ENCODE peak calls at places on chromosome 7, in ten cellular contexts. One of them, this sample, is unnamed.
A peak's percentile ranks its signal among the peaks of the same experiment; 100 is the strongest.

GRCh38 chr7:63046612-63047011 is 952.0 kb upstream of the ZNF722 start:
- DNase-seq in MM.1S: no peak
- DNase-seq in GM13977: no peak
- DNase-seq in amniotic epithelial cell: no peak
- DNase-seq in dermis blood vessel endothelial cell: no peak
- DNase-seq in AG04450: no peak
- DNase-seq in NCI-H2171 treated with DMSO at 0.1 percent for 48 hours: no peak
- DNase-seq in NCI-H1436: no peak
- DNase-seq in neural progenitor cell: no peak
- DNase-seq in natural killer cell treated with Interleukin-12 subunit alpha and Interleukin-12 subunit beta and Interleukin-15 and Interleukin-18, amount 100 ng/mL, for 72 hours: no peak
- DNase-seq in this sample: no peak

GRCh38 chr7:41679566-41679965 is 23.3 kb downstream of the INHBA start:
- DNase-seq in natural killer cell treated with Interleukin-12 subunit alpha and Interleukin-12 subunit beta and Interleukin-15 and Interleukin-18, amount 100 ng/mL, for 72 hours: no peak
- DNase-seq in NCI-H2171 treated with DMSO at 0.1 percent for 48 hours: no peak
- DNase-seq in amniotic epithelial cell: no peak
- DNase-seq in neural progenitor cell: no peak
- DNase-seq in MM.1S: no peak
- DNase-seq in NCI-H1436: no peak
- DNase-seq in dermis blood vessel endothelial cell: no peak
- DNase-seq in GM13977: no peak
- DNase-seq in AG04450: no peak
- DNase-seq in this sample: no peak

GRCh38 chr7:47465191-47465590 is 116.7 kb downstream of the TNS3 start:
- DNase-seq in natural killer cell treated with Interleukin-12 subunit alpha and Interleukin-12 subunit beta and Interleukin-15 and Interleukin-18, amount 100 ng/mL, for 72 hours: no peak
- DNase-seq in AG04450: no peak
- DNase-seq in neural progenitor cell: no peak
- DNase-seq in NCI-H2171 treated with DMSO at 0.1 percent for 48 hours: no peak
- DNase-seq in NCI-H1436: no peak
- DNase-seq in amniotic epithelial cell: peak; percentile 67
- DNase-seq in GM13977: no peak
- DNase-seq in dermis blood vessel endothelial cell: no peak
- DNase-seq in MM.1S: no peak
- DNase-seq in this sample: no peak

GRCh38 chr7:70017371-70017770 is 419.1 kb downstream of the AUTS2 start:
- DNase-seq in MM.1S: no peak
- DNase-seq in natural killer cell treated with Interleukin-12 subunit alpha and Interleukin-12 subunit beta and Interleukin-15 and Interleukin-18, amount 100 ng/mL, for 72 hours: no peak
- DNase-seq in NCI-H2171 treated with DMSO at 0.1 percent for 48 hours: no peak
- DNase-seq in amniotic epithelial cell: no peak
- DNase-seq in neural progenitor cell: no peak
- DNase-seq in dermis blood vessel endothelial cell: no peak
- DNase-seq in AG04450: no peak
- DNase-seq in NCI-H1436: no peak
- DNase-seq in GM13977: no peak
- DNase-seq in this sample: no peak

GRCh38 chr7:922334-923107 is 32.0 kb downstream of the ADAP1 start:
- DNase-seq in MM.1S: no peak
- DNase-seq in natural killer cell treated with Interleukin-12 subunit alpha and Interleukin-12 subunit beta and Interleukin-15 and Interleukin-18, amount 100 ng/mL, for 72 hours: peak; percentile 92
- DNase-seq in NCI-H2171 treated with DMSO at 0.1 percent for 48 hours: no peak
- DNase-seq in neural progenitor cell: no peak
- DNase-seq in amniotic epithelial cell: no peak
- DNase-seq in dermis blood vessel endothelial cell: no peak
- DNase-seq in NCI-H1436: no peak
- DNase-seq in AG04450: no peak
- DNase-seq in GM13977: no peak
- DNase-seq in this sample: no peak

GRCh38 chr7:150356265-150356897 is 12.2 kb upstream of the REPIN1 start:
- DNase-seq in dermis blood vessel endothelial cell: peak; percentile 72
- DNase-seq in NCI-H2171 treated with DMSO at 0.1 percent for 48 hours: peak; percentile 39
- DNase-seq in NCI-H1436: peak; percentile 3
- DNase-seq in GM13977: peak; percentile 60
- DNase-seq in MM.1S: peak; percentile 69
- DNase-seq in natural killer cell treated with Interleukin-12 subunit alpha and Interleukin-12 subunit beta and Interleukin-15 and Interleukin-18, amount 100 ng/mL, for 72 hours: peak; percentile 74
- DNase-seq in AG04450: no peak
- DNase-seq in neural progenitor cell: peak; percentile 62
- DNase-seq in amniotic epithelial cell: peak; percentile 44
- DNase-seq in this sample: no peak

GRCh38 chr7:108046952-108047506 is 44.1 kb upstream of the LAMB1 start:
- DNase-seq in GM13977: no peak
- DNase-seq in dermis blood vessel endothelial cell: no peak
- DNase-seq in neural progenitor cell: no peak
- DNase-seq in NCI-H2171 treated with DMSO at 0.1 percent for 48 hours: peak; percentile 19
- DNase-seq in NCI-H1436: no peak
- DNase-seq in natural killer cell treated with Interleukin-12 subunit alpha and Interleukin-12 subunit beta and Interleukin-15 and Interleukin-18, amount 100 ng/mL, for 72 hours: no peak
- DNase-seq in AG04450: no peak
- DNase-seq in MM.1S: no peak
- DNase-seq in amniotic epithelial cell: no peak
- DNase-seq in this sample: no peak

GRCh38 chr7:37376386-37376785 is 72.3 kb downstream of the ELMO1 start:
- DNase-seq in dermis blood vessel endothelial cell: no peak
- DNase-seq in natural killer cell treated with Interleukin-12 subunit alpha and Interleukin-12 subunit beta and Interleukin-15 and Interleukin-18, amount 100 ng/mL, for 72 hours: no peak
- DNase-seq in NCI-H2171 treated with DMSO at 0.1 percent for 48 hours: no peak
- DNase-seq in NCI-H1436: no peak
- DNase-seq in amniotic epithelial cell: no peak
- DNase-seq in neural progenitor cell: no peak
- DNase-seq in MM.1S: no peak
- DNase-seq in GM13977: no peak
- DNase-seq in AG04450: no peak
- DNase-seq in this sample: no peak

GRCh38 chr7:132609906-132610520 is 33.7 kb upstream of the PLXNA4 start:
- DNase-seq in NCI-H2171 treated with DMSO at 0.1 percent for 48 hours: peak; percentile 89
- DNase-seq in neural progenitor cell: no peak
- DNase-seq in amniotic epithelial cell: no peak
- DNase-seq in NCI-H1436: no peak
- DNase-seq in MM.1S: no peak
- DNase-seq in natural killer cell treated with Interleukin-12 subunit alpha and Interleukin-12 subunit beta and Interleukin-15 and Interleukin-18, amount 100 ng/mL, for 72 hours: no peak
- DNase-seq in AG04450: no peak
- DNase-seq in dermis blood vessel endothelial cell: no peak
- DNase-seq in GM13977: no peak
- DNase-seq in this sample: no peak

GRCh38 chr7:83820641-83821040 is 171.7 kb upstream of the SEMA3E start:
- DNase-seq in GM13977: no peak
- DNase-seq in AG04450: no peak
- DNase-seq in amniotic epithelial cell: no peak
- DNase-seq in MM.1S: no peak
- DNase-seq in natural killer cell treated with Interleukin-12 subunit alpha and Interleukin-12 subunit beta and Interleukin-15 and Interleukin-18, amount 100 ng/mL, for 72 hours: no peak
- DNase-seq in NCI-H2171 treated with DMSO at 0.1 percent for 48 hours: no peak
- DNase-seq in NCI-H1436: no peak
- DNase-seq in dermis blood vessel endothelial cell: no peak
- DNase-seq in neural progenitor cell: no peak
- DNase-seq in this sample: no peak

GRCh38 chr7:293681-294439 is 3.9 kb downstream of the FOXL3 start:
- DNase-seq in AG04450: no peak
- DNase-seq in natural killer cell treated with Interleukin-12 subunit alpha and Interleukin-12 subunit beta and Interleukin-15 and Interleukin-18, amount 100 ng/mL, for 72 hours: no peak
- DNase-seq in amniotic epithelial cell: no peak
- DNase-seq in NCI-H2171 treated with DMSO at 0.1 percent for 48 hours: no peak
- DNase-seq in MM.1S: no peak
- DNase-seq in dermis blood vessel endothelial cell: no peak
- DNase-seq in NCI-H1436: no peak
- DNase-seq in neural progenitor cell: no peak
- DNase-seq in GM13977: no peak
- DNase-seq in this sample: no peak

GRCh38 chr7:18399624-18400235 is 95.8 kb upstream of the HDAC9 start:
- DNase-seq in NCI-H1436: no peak
- DNase-seq in natural killer cell treated with Interleukin-12 subunit alpha and Interleukin-12 subunit beta and Interleukin-15 and Interleukin-18, amount 100 ng/mL, for 72 hours: no peak
- DNase-seq in dermis blood vessel endothelial cell: no peak
- DNase-seq in neural progenitor cell: peak; percentile 11
- DNase-seq in NCI-H2171 treated with DMSO at 0.1 percent for 48 hours: no peak
- DNase-seq in AG04450: no peak
- DNase-seq in MM.1S: no peak
- DNase-seq in GM13977: no peak
- DNase-seq in amniotic epithelial cell: no peak
- DNase-seq in this sample: no peak

GRCh38 chr7:24812313-24812945 is 55.2 kb upstream of the GSDME start:
- DNase-seq in NCI-H2171 treated with DMSO at 0.1 percent for 48 hours: peak; percentile 50
- DNase-seq in natural killer cell treated with Interleukin-12 subunit alpha and Interleukin-12 subunit beta and Interleukin-15 and Interleukin-18, amount 100 ng/mL, for 72 hours: peak; percentile 75
- DNase-seq in AG04450: no peak
- DNase-seq in NCI-H1436: peak; percentile 10
- DNase-seq in dermis blood vessel endothelial cell: peak; percentile 74
- DNase-seq in amniotic epithelial cell: peak; percentile 27
- DNase-seq in MM.1S: peak; percentile 51
- DNase-seq in GM13977: peak; percentile 43
- DNase-seq in neural progenitor cell: peak; percentile 69
- DNase-seq in this sample: no peak

GRCh38 chr7:141891338-141891737 is 24.9 kb upstream of the OR9A4 start:
- DNase-seq in natural killer cell treated with Interleukin-12 subunit alpha and Interleukin-12 subunit beta and Interleukin-15 and Interleukin-18, amount 100 ng/mL, for 72 hours: no peak
- DNase-seq in amniotic epithelial cell: no peak
- DNase-seq in MM.1S: no peak
- DNase-seq in NCI-H1436: no peak
- DNase-seq in GM13977: no peak
- DNase-seq in AG04450: no peak
- DNase-seq in NCI-H2171 treated with DMSO at 0.1 percent for 48 hours: no peak
- DNase-seq in neural progenitor cell: no peak
- DNase-seq in dermis blood vessel endothelial cell: no peak
- DNase-seq in this sample: no peak

GRCh38 chr7:51949726-51950644 is 633.4 kb upstream of the COBL start:
- DNase-seq in amniotic epithelial cell: no peak
- DNase-seq in MM.1S: no peak
- DNase-seq in neural progenitor cell: peak; percentile 85
- DNase-seq in natural killer cell treated with Interleukin-12 subunit alpha and Interleukin-12 subunit beta and Interleukin-15 and Interleukin-18, amount 100 ng/mL, for 72 hours: no peak
- DNase-seq in GM13977: no peak
- DNase-seq in NCI-H1436: no peak
- DNase-seq in NCI-H2171 treated with DMSO at 0.1 percent for 48 hours: no peak
- DNase-seq in dermis blood vessel endothelial cell: no peak
- DNase-seq in AG04450: no peak
- DNase-seq in this sample: no peak

GRCh38 chr7:43647772-43648643 is 65.1 kb downstream of the STK17A start:
- DNase-seq in MM.1S: peak; percentile 9
- DNase-seq in natural killer cell treated with Interleukin-12 subunit alpha and Interleukin-12 subunit beta and Interleukin-15 and Interleukin-18, amount 100 ng/mL, for 72 hours: peak; percentile 74
- DNase-seq in NCI-H2171 treated with DMSO at 0.1 percent for 48 hours: peak; percentile 82
- DNase-seq in dermis blood vessel endothelial cell: peak; percentile 94
- DNase-seq in NCI-H1436: peak; percentile 74
- DNase-seq in amniotic epithelial cell: peak; percentile 99
- DNase-seq in AG04450: peak; percentile 99
- DNase-seq in GM13977: no peak
- DNase-seq in neural progenitor cell: no peak
- DNase-seq in this sample: peak; percentile 98

GRCh38 chr7:131381069-131381838 is 53.6 kb downstream of the MKLN1 start:
- DNase-seq in neural progenitor cell: no peak
- DNase-seq in dermis blood vessel endothelial cell: no peak
- DNase-seq in AG04450: no peak
- DNase-seq in amniotic epithelial cell: peak; percentile 82
- DNase-seq in NCI-H2171 treated with DMSO at 0.1 percent for 48 hours: no peak
- DNase-seq in MM.1S: no peak
- DNase-seq in GM13977: no peak
- DNase-seq in NCI-H1436: no peak
- DNase-seq in natural killer cell treated with Interleukin-12 subunit alpha and Interleukin-12 subunit beta and Interleukin-15 and Interleukin-18, amount 100 ng/mL, for 72 hours: no peak
- DNase-seq in this sample: peak; percentile 34

GRCh38 chr7:121831320-121831719 is 41.6 kb upstream of the PTPRZ1 start:
- DNase-seq in amniotic epithelial cell: no peak
- DNase-seq in dermis blood vessel endothelial cell: no peak
- DNase-seq in NCI-H2171 treated with DMSO at 0.1 percent for 48 hours: no peak
- DNase-seq in NCI-H1436: no peak
- DNase-seq in AG04450: no peak
- DNase-seq in MM.1S: no peak
- DNase-seq in GM13977: no peak
- DNase-seq in natural killer cell treated with Interleukin-12 subunit alpha and Interleukin-12 subunit beta and Interleukin-15 and Interleukin-18, amount 100 ng/mL, for 72 hours: no peak
- DNase-seq in neural progenitor cell: peak; percentile 33
- DNase-seq in this sample: no peak

GRCh38 chr7:69994907-69995542 is 396.8 kb downstream of the AUTS2 start:
- DNase-seq in AG04450: no peak
- DNase-seq in natural killer cell treated with Interleukin-12 subunit alpha and Interleukin-12 subunit beta and Interleukin-15 and Interleukin-18, amount 100 ng/mL, for 72 hours: no peak
- DNase-seq in amniotic epithelial cell: no peak
- DNase-seq in dermis blood vessel endothelial cell: no peak
- DNase-seq in NCI-H1436: no peak
- DNase-seq in NCI-H2171 treated with DMSO at 0.1 percent for 48 hours: no peak
- DNase-seq in neural progenitor cell: no peak
- DNase-seq in GM13977: no peak
- DNase-seq in MM.1S: no peak
- DNase-seq in this sample: no peak

GRCh38 chr7:158078161-158078910 is 509.3 kb downstream of the PTPRN2 start:
- DNase-seq in NCI-H1436: peak; percentile 84
- DNase-seq in amniotic epithelial cell: no peak
- DNase-seq in MM.1S: no peak
- DNase-seq in natural killer cell treated with Interleukin-12 subunit alpha and Interleukin-12 subunit beta and Interleukin-15 and Interleukin-18, amount 100 ng/mL, for 72 hours: no peak
- DNase-seq in NCI-H2171 treated with DMSO at 0.1 percent for 48 hours: peak; percentile 84
- DNase-seq in GM13977: no peak
- DNase-seq in AG04450: no peak
- DNase-seq in neural progenitor cell: no peak
- DNase-seq in dermis blood vessel endothelial cell: no peak
- DNase-seq in this sample: no peak

GRCh38 chr7:121262221-121262620 is 66.6 kb upstream of the WNT16 start:
- DNase-seq in MM.1S: no peak
- DNase-seq in NCI-H2171 treated with DMSO at 0.1 percent for 48 hours: no peak
- DNase-seq in dermis blood vessel endothelial cell: no peak
- DNase-seq in natural killer cell treated with Interleukin-12 subunit alpha and Interleukin-12 subunit beta and Interleukin-15 and Interleukin-18, amount 100 ng/mL, for 72 hours: no peak
- DNase-seq in NCI-H1436: no peak
- DNase-seq in amniotic epithelial cell: no peak
- DNase-seq in GM13977: no peak
- DNase-seq in neural progenitor cell: no peak
- DNase-seq in AG04450: peak; percentile 8
- DNase-seq in this sample: no peak

GRCh38 chr7:129783097-129783919 is 169.5 kb downstream of the UBE2H start:
- DNase-seq in dermis blood vessel endothelial cell: no peak
- DNase-seq in neural progenitor cell: peak; percentile 44
- DNase-seq in MM.1S: no peak
- DNase-seq in NCI-H1436: no peak
- DNase-seq in natural killer cell treated with Interleukin-12 subunit alpha and Interleukin-12 subunit beta and Interleukin-15 and Interleukin-18, amount 100 ng/mL, for 72 hours: no peak
- DNase-seq in NCI-H2171 treated with DMSO at 0.1 percent for 48 hours: no peak
- DNase-seq in amniotic epithelial cell: no peak
- DNase-seq in AG04450: no peak
- DNase-seq in GM13977: no peak
- DNase-seq in this sample: no peak

GRCh38 chr7:101784275-101785127 is 32.9 kb upstream of the CUX1 start:
- DNase-seq in AG04450: no peak
- DNase-seq in natural killer cell treated with Interleukin-12 subunit alpha and Interleukin-12 subunit beta and Interleukin-15 and Interleukin-18, amount 100 ng/mL, for 72 hours: no peak
- DNase-seq in NCI-H1436: no peak
- DNase-seq in MM.1S: no peak
- DNase-seq in neural progenitor cell: no peak
- DNase-seq in amniotic epithelial cell: peak; percentile 58
- DNase-seq in dermis blood vessel endothelial cell: no peak
- DNase-seq in GM13977: no peak
- DNase-seq in NCI-H2171 treated with DMSO at 0.1 percent for 48 hours: no peak
- DNase-seq in this sample: peak; percentile 3

GRCh38 chr7:12257582-12257981 is 46.5 kb downstream of the TMEM106B start:
- DNase-seq in dermis blood vessel endothelial cell: peak; percentile 35
- DNase-seq in MM.1S: peak; percentile 93
- DNase-seq in neural progenitor cell: no peak
- DNase-seq in natural killer cell treated with Interleukin-12 subunit alpha and Interleukin-12 subunit beta and Interleukin-15 and Interleukin-18, amount 100 ng/mL, for 72 hours: peak; percentile 72
- DNase-seq in GM13977: peak; percentile 46
- DNase-seq in NCI-H2171 treated with DMSO at 0.1 percent for 48 hours: no peak
- DNase-seq in amniotic epithelial cell: peak; percentile 48
- DNase-seq in NCI-H1436: no peak
- DNase-seq in AG04450: no peak
- DNase-seq in this sample: peak; percentile 7

GRCh38 chr7:101390901-101391301 is 28.2 kb downstream of the COL26A1 start:
- DNase-seq in GM13977: peak; percentile 76
- DNase-seq in neural progenitor cell: peak; percentile 88
- DNase-seq in natural killer cell treated with Interleukin-12 subunit alpha and Interleukin-12 subunit beta and Interleukin-15 and Interleukin-18, amount 100 ng/mL, for 72 hours: peak; percentile 74
- DNase-seq in dermis blood vessel endothelial cell: peak; percentile 25
- DNase-seq in NCI-H2171 treated with DMSO at 0.1 percent for 48 hours: peak; percentile 79
- DNase-seq in AG04450: no peak
- DNase-seq in NCI-H1436: no peak
- DNase-seq in MM.1S: peak; percentile 84
- DNase-seq in amniotic epithelial cell: no peak
- DNase-seq in this sample: no peak

GRCh38 chr7:128020161-128020560 is 11.1 kb downstream of the LRRC4 start:
- DNase-seq in GM13977: no peak
- DNase-seq in dermis blood vessel endothelial cell: no peak
- DNase-seq in natural killer cell treated with Interleukin-12 subunit alpha and Interleukin-12 subunit beta and Interleukin-15 and Interleukin-18, amount 100 ng/mL, for 72 hours: no peak
- DNase-seq in MM.1S: no peak
- DNase-seq in NCI-H2171 treated with DMSO at 0.1 percent for 48 hours: no peak
- DNase-seq in amniotic epithelial cell: no peak
- DNase-seq in AG04450: no peak
- DNase-seq in neural progenitor cell: peak; percentile 43
- DNase-seq in NCI-H1436: no peak
- DNase-seq in this sample: no peak

GRCh38 chr7:130352335-130353074 is 7.9 kb downstream of the CPA5 start:
- DNase-seq in MM.1S: no peak
- DNase-seq in dermis blood vessel endothelial cell: peak; percentile 39
- DNase-seq in amniotic epithelial cell: peak; percentile 81
- DNase-seq in GM13977: no peak
- DNase-seq in NCI-H1436: peak; percentile 97
- DNase-seq in NCI-H2171 treated with DMSO at 0.1 percent for 48 hours: peak; percentile 75
- DNase-seq in neural progenitor cell: peak; percentile 45
- DNase-seq in natural killer cell treated with Interleukin-12 subunit alpha and Interleukin-12 subunit beta and Interleukin-15 and Interleukin-18, amount 100 ng/mL, for 72 hours: no peak
- DNase-seq in AG04450: no peak
- DNase-seq in this sample: no peak

GRCh38 chr7:157158400-157158799 is 19.7 kb downstream of the UBE3C start:
- DNase-seq in natural killer cell treated with Interleukin-12 subunit alpha and Interleukin-12 subunit beta and Interleukin-15 and Interleukin-18, amount 100 ng/mL, for 72 hours: no peak
- DNase-seq in dermis blood vessel endothelial cell: peak; percentile 69
- DNase-seq in NCI-H1436: peak; percentile 25
- DNase-seq in MM.1S: no peak
- DNase-seq in NCI-H2171 treated with DMSO at 0.1 percent for 48 hours: no peak
- DNase-seq in amniotic epithelial cell: no peak
- DNase-seq in GM13977: no peak
- DNase-seq in neural progenitor cell: peak; percentile 64
- DNase-seq in AG04450: no peak
- DNase-seq in this sample: no peak